ENCODE peak calls at places on chromosomes 2 and 18, in six cellular contexts. One of them, this sample, is unnamed.
A peak's percentile ranks its signal among the peaks of the same experiment; 100 is the strongest.

GRCh38 chr2:56077352-56077915 is 106.4 kb upstream of the CCDC85A start:
- DNase-seq in astrocyte of the spinal cord: peak; percentile 12
- DNase-seq in Peyer's patch: no peak
- DNase-seq in ecto neural progenitor cell: peak; percentile 57
- DNase-seq in AG10803: peak; percentile 15
- DNase-seq in tibial artery: no peak
- DNase-seq in this sample: no peak

GRCh38 chr2:136058951-136059530 is 58.9 kb downstream of the CXCR4 start:
- DNase-seq in astrocyte of the spinal cord: no peak
- DNase-seq in Peyer's patch: no peak
- DNase-seq in AG10803: no peak
- DNase-seq in tibial artery: no peak
- DNase-seq in ecto neural progenitor cell: no peak
- DNase-seq in this sample: no peak

GRCh38 chr2:157751462-157752058 is 122.9 kb upstream of the ACVR1C start:
- DNase-seq in Peyer's patch: peak; percentile 53
- DNase-seq in ecto neural progenitor cell: no peak
- DNase-seq in tibial artery: no peak
- DNase-seq in AG10803: peak; percentile 32
- DNase-seq in astrocyte of the spinal cord: peak; percentile 79
- DNase-seq in this sample: peak; percentile 12

GRCh38 chr2:118176601-118177000 is 88.3 kb downstream of the INSIG2 start:
- DNase-seq in AG10803: no peak
- DNase-seq in astrocyte of the spinal cord: no peak
- DNase-seq in Peyer's patch: no peak
- DNase-seq in tibial artery: no peak
- DNase-seq in ecto neural progenitor cell: no peak
- DNase-seq in this sample: no peak

GRCh38 chr18:7417742-7418141 is 149.4 kb upstream of the PTPRM start:
- DNase-seq in ecto neural progenitor cell: no peak
- DNase-seq in astrocyte of the spinal cord: peak; percentile 29
- DNase-seq in Peyer's patch: no peak
- DNase-seq in AG10803: peak; percentile 24
- DNase-seq in tibial artery: no peak
- DNase-seq in this sample: no peak

GRCh38 chr2:169173876-169174275 is 104.5 kb downstream of the DHRS9 start:
- DNase-seq in Peyer's patch: no peak
- DNase-seq in AG10803: no peak
- DNase-seq in tibial artery: no peak
- DNase-seq in astrocyte of the spinal cord: no peak
- DNase-seq in ecto neural progenitor cell: no peak
- DNase-seq in this sample: no peak

GRCh38 chr2:175742367-175742766 is 259.7 kb downstream of the LNPK start:
- DNase-seq in AG10803: peak; percentile 68
- DNase-seq in ecto neural progenitor cell: no peak
- DNase-seq in astrocyte of the spinal cord: peak; percentile 84
- DNase-seq in tibial artery: no peak
- DNase-seq in Peyer's patch: no peak
- DNase-seq in this sample: no peak

GRCh38 chr2:9763356-9764152 is 79.7 kb upstream of the TAF1B start:
- DNase-seq in astrocyte of the spinal cord: no peak
- DNase-seq in AG10803: peak; percentile 17
- DNase-seq in Peyer's patch: no peak
- DNase-seq in ecto neural progenitor cell: no peak
- DNase-seq in tibial artery: no peak
- DNase-seq in this sample: no peak

GRCh38 chr2:174621323-174621722 is 23.7 kb upstream of the WIPF1 start:
- DNase-seq in tibial artery: no peak
- DNase-seq in ecto neural progenitor cell: no peak
- DNase-seq in AG10803: no peak
- DNase-seq in Peyer's patch: no peak
- DNase-seq in astrocyte of the spinal cord: no peak
- DNase-seq in this sample: no peak

GRCh38 chr2:109690822-109691541 is 76.8 kb downstream of the SOWAHC start:
- DNase-seq in tibial artery: peak; percentile 44
- DNase-seq in ecto neural progenitor cell: peak; percentile 29
- DNase-seq in astrocyte of the spinal cord: no peak
- DNase-seq in AG10803: no peak
- DNase-seq in Peyer's patch: peak; percentile 84
- DNase-seq in this sample: no peak

GRCh38 chr2:188974184-188974583 is at the start of gene COL3A1:
- DNase-seq in AG10803: peak; percentile 81
- DNase-seq in astrocyte of the spinal cord: peak; percentile 82
- DNase-seq in Peyer's patch: no peak
- DNase-seq in tibial artery: peak; percentile 50
- DNase-seq in ecto neural progenitor cell: no peak
- DNase-seq in this sample: no peak

GRCh38 chr2:23649819-23650218 is 264.8 kb downstream of the KLHL29 start:
- DNase-seq in Peyer's patch: no peak
- DNase-seq in astrocyte of the spinal cord: peak; percentile 51
- DNase-seq in ecto neural progenitor cell: no peak
- DNase-seq in AG10803: no peak
- DNase-seq in tibial artery: no peak
- DNase-seq in this sample: no peak

GRCh38 chr2:18623782-18624181 is 34.4 kb upstream of the NT5C1B start:
- DNase-seq in astrocyte of the spinal cord: peak; percentile 22
- DNase-seq in ecto neural progenitor cell: no peak
- DNase-seq in AG10803: peak; percentile 67
- DNase-seq in tibial artery: no peak
- DNase-seq in Peyer's patch: no peak
- DNase-seq in this sample: no peak

GRCh38 chr18:22168360-22168921 is 948 bp upstream of the GATA6 start:
- DNase-seq in ecto neural progenitor cell: peak; percentile 62
- DNase-seq in tibial artery: peak; percentile 42
- DNase-seq in AG10803: no peak
- DNase-seq in Peyer's patch: peak; percentile 68
- DNase-seq in astrocyte of the spinal cord: no peak
- DNase-seq in this sample: no peak